ENCODE peak calls at places on chromosome 18, in four cellular contexts. D, P, O and H are unnamed samples.

GRCh38 chr18:48851563-48851962 is 99.2 kb downstream of the SMAD7 start:
- DNase-seq in O (no peak), D (no peak), P (no peak), H (no peak)

GRCh38 chr18:54766631-54767030 is 61.6 kb upstream of the RAB27B start:
- DNase-seq in D (no peak), P (peak; percentile 48), O (no peak), H (no peak)

GRCh38 chr18:3985030-3985429 is 470.1 kb downstream of the DLGAP1 start:
- DNase-seq in O (no peak), P (no peak), D (no peak), H (no peak)

GRCh38 chr18:37244618-37245017 is 321.0 kb downstream of the CELF4 start:
- DNase-seq in P (no peak), D (no peak), O (no peak), H (no peak)

GRCh38 chr18:34640273-34640672 is 69.8 kb upstream of the DTNA start:
- DNase-seq in D (no peak), P (no peak), O (no peak), H (no peak)

GRCh38 chr18:63994783-63995399 is 25.0 kb downstream of the SERPINB8 start:
- DNase-seq in P (peak; percentile 50), D (peak; percentile 29), O (peak; percentile 55), H (no peak)

GRCh38 chr18:76490701-76491171 is 4.3 kb downstream of the ZNF516 start:
- DNase-seq in P (peak; percentile 45), O (peak; percentile 76), D (peak; percentile 65), H (no peak)

GRCh38 chr18:23662309-23663263 is at the start of gene ANKRD29:
- DNase-seq in O (peak; percentile 51), P (peak; percentile 21), D (no peak), H (no peak)

GRCh38 chr18:54392621-54393023 is 34.9 kb downstream of the C18orf54 start:
- DNase-seq in O (no peak), P (peak; percentile 44), D (no peak), H (no peak)

DNA sequence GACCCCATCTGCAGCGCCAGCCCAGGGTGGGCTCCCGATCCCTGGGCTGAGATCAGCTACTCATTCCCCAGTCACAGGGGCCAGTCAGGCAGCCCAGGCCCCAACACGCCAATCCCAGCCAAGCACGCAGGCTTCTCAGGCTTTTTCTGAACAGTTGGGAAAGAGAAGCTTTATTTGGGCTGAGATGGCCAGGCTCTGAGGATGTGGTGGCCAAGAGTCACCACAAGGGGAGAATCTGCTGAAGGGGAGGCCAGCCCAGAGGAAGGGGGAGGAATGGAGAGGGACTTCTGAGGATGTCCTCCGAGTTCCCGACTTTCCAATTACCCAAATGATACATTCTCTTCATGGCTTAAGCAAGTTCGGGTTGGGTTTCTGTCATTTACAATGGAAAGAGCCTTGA is 2.8 kb upstream of the DIPK1C start:
- DNase-seq in D (no peak), O (no peak), P (no peak), H (no peak)
- TF ChIP-seq CTCF in D (no peak), O (no peak), P (no peak), H (no peak)

GRCh38 chr18:58852629-58853028 is 12.0 kb upstream of the ZNF532 start:
- DNase-seq in D (no peak), P (no peak), O (no peak), H (no peak)

GRCh38 chr18:58848685-58849084 is 16.0 kb upstream of the ZNF532 start:
- DNase-seq in D (no peak), O (no peak), P (peak; percentile 74), H (no peak)

GRCh38 chr18:58847383-58848071 is 17.1 kb upstream of the ZNF532 start:
- DNase-seq in D (no peak), O (no peak), P (no peak), H (no peak)

GRCh38 chr18:58851874-58852273 is 12.8 kb upstream of the ZNF532 start:
- DNase-seq in O (no peak), D (no peak), P (no peak), H (no peak)

GRCh38 chr18:58850784-58851469 is 13.8 kb upstream of the ZNF532 start:
- DNase-seq in P (no peak), O (no peak), D (no peak), H (no peak)
- H3K4me3 ChIP-seq in P (no peak overlapping the region), O (no peak overlapping the region), D (no peak overlapping the region), H (no peak overlapping the region)

GRCh38 chr18:7000484-7001096 is 117.0 kb downstream of the LAMA1 start:
- DNase-seq in O (no peak), P (peak; percentile 39), D (no peak), H (no peak)
- TF ChIP-seq CTCF in O (peak; percentile 15), P (peak; percentile 74), D (no peak), H (peak; percentile 33)

GRCh38 chr18:45662468-45662867 is 47.2 kb downstream of the SLC14A2 start:
- DNase-seq in D (no peak), P (no peak), O (no peak), H (no peak)
- H3K4me3 ChIP-seq in D (no peak overlapping the region), P (no peak overlapping the region), O (no peak overlapping the region), H (no peak overlapping the region)

GRCh38 chr18:31440787-31441186 is 6.8 kb upstream of the DSG3 start:
- DNase-seq in D (no peak), P (no peak), O (no peak), H (no peak)

GRCh38 chr18:31439807-31440325 is 7.7 kb upstream of the DSG3 start:
- DNase-seq in O (no peak), D (no peak), P (no peak), H (no peak)

GRCh38 chr18:31438402-31438801 is 9.1 kb upstream of the DSG3 start:
- DNase-seq in O (no peak), P (no peak), D (no peak), H (no peak)

GRCh38 chr18:31432316-31432715 is 15.2 kb upstream of the DSG3 start:
- DNase-seq in O (no peak), P (no peak), D (no peak), H (no peak)

GRCh38 chr18:31436825-31437224 is 10.7 kb upstream of the DSG3 start:
- DNase-seq in O (no peak), D (no peak), P (peak; percentile 43), H (no peak)
- TF ChIP-seq CTCF in O (no peak), D (no peak), P (peak; percentile 27), H (no peak)

GRCh38 chr18:22348521-22349316 is 69.0 kb downstream of the CTAGE1 start:
- DNase-seq in D (peak; percentile 71), P (peak; percentile 52), O (peak; percentile 60), H (peak; percentile 41)
- H3K4me3 ChIP-seq in D (peak overlapping the region; percentile 36), P (peak overlapping the region; percentile 43), O (peak overlapping the region; percentile 52), H (peak overlapping the region; percentile 46)

DNA sequence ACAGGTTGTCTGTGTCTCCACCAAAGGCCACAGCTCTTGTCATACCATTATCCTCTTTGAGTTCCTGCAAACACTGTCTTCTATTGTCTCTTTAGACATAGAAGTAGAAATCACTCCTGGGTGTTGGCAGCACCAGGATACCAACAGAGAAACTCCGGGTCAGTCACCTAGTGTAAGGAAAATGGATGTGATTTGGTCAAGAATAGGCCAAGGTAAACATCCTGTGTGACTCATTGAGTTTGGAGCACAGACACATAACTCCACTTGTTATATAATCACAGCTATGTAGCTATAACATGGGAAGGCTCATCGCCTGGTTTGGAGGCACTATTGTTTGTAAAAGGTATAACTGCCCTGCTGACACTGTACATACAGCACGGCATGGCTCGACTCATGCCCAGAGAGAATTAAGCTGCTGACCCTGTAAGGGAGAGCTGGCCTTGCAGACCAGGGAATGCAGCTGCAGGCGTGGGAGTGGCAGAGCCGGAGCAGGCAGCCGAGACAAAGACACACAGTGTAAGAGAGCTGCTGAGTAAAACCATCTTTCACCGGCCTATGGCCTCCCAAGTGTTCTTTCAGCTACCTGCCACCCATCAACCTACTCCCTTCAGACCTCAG is 3.4 kb upstream of the TXNL1 start:
- DNase-seq in O (no peak), P (peak; percentile 71), D (no peak), H (no peak)
- TF ChIP-seq CTCF in O (no peak), P (no peak), D (no peak), H (no peak)

GRCh38 chr18:73636355-73636754 is 511.3 kb downstream of the FBXO15 start:
- DNase-seq in O (no peak), P (peak; percentile 46), D (no peak), H (no peak)
- H3K4me3 ChIP-seq in O (no peak overlapping the region), P (no peak overlapping the region), D (no peak overlapping the region), H (no peak overlapping the region)